ENCODE peak calls at places on chromosome 5, in seven cellular contexts. P is ACHN, K is H1, T is psoas muscle, C is NCI-H510A, E is Right ventricle myocardium superior, M is DMS153. W is an unnamed sample.

GRCh38 chr5:145589063-145589462 is 246.1 kb downstream of the PRELID2 start:
- DNase-seq in K (no peak), P (no peak), E (no peak), M (no peak), T (no peak), C (no peak), W (no peak)

GRCh38 chr5:102295534-102296228 is 403 bp downstream of the SLCO4C1 start:
- DNase-seq in C (no peak), T (peak), K (peak), E (peak), M (no peak), P (peak), W (no peak)

GRCh38 chr5:131968396-131968954 is 23.0 kb upstream of the MEIKIN start:
- DNase-seq in E (no peak), M (no peak), T (no peak), C (no peak), K (peak), P (no peak), W (no peak)

GRCh38 chr5:115209279-115209678 is 39.6 kb upstream of the TRIM36 start:
- DNase-seq in E (no peak), P (no peak), C (no peak), M (no peak), K (no peak), T (no peak), W (no peak)

GRCh38 chr5:99019812-99020697 is 91.2 kb upstream of the CHD1 start:
- DNase-seq in K (no peak), P (peak), E (no peak), C (no peak), T (no peak), M (peak), W (no peak)

GRCh38 chr5:142784405-142784955 is 14.3 kb downstream of the ARHGAP26 start:
- DNase-seq in T (no peak), P (no peak), E (no peak), M (no peak), K (no peak), C (no peak), W (no peak)

GRCh38 chr5:113179156-113179555 is 202.6 kb downstream of the DCP2 start:
- DNase-seq in K (no peak), P (no peak), M (no peak), C (no peak), E (no peak), T (no peak), W (no peak)

GRCh38 chr5:51859624-51860023 is 476.4 kb downstream of the ISL1 start:
- DNase-seq in T (no peak), P (no peak), M (no peak), K (no peak), C (no peak), E (no peak), W (no peak)

GRCh38 chr5:169691473-169691872 is 54.4 kb downstream of the DOCK2 start:
- DNase-seq in M (no peak), K (no peak), T (no peak), P (no peak), C (no peak), E (no peak), W (no peak)

GRCh38 chr5:119362714-119363113 is 6.9 kb downstream of the TNFAIP8 start:
- DNase-seq in C (no peak), T (no peak), E (no peak), P (no peak), M (no peak), K (no peak), W (no peak)

GRCh38 chr5:33313150-33313549 is 127.6 kb upstream of the TARS1 start:
- DNase-seq in T (no peak), P (peak), M (peak), K (no peak), C (no peak), E (no peak), W (no peak)

GRCh38 chr5:41527201-41527779 is 16.9 kb upstream of the PLCXD3 start:
- DNase-seq in K (no peak), T (no peak), E (no peak), M (no peak), C (no peak), P (peak), W (no peak)

GRCh38 chr5:92838253-92838652 is 742.8 kb downstream of the NR2F1-AS1 start:
- DNase-seq in C (no peak), K (no peak), T (no peak), M (peak), P (peak), E (no peak), W (no peak)

GRCh38 chr5:1387059-1387755 is 42.3 kb upstream of the CLPTM1L start:
- DNase-seq in C (no peak), K (no peak), T (peak), M (no peak), E (peak), P (no peak), W (no peak)

GRCh38 chr5:1488882-1489680 is 34.7 kb downstream of the LPCAT1 start:
- DNase-seq in M (no peak), K (no peak), P (peak), E (no peak), T (no peak), C (no peak), W (no peak)

GRCh38 chr5:54673523-54674225 is 156.1 kb downstream of the SNX18 start:
- DNase-seq in T (peak), M (no peak), K (no peak), E (peak), P (no peak), C (no peak), W (no peak)

GRCh38 chr5:141040093-141040762 is 10.9 kb upstream of the PCDHB1 start:
- DNase-seq in K (peak), M (peak), T (peak), E (no peak), P (no peak), C (peak), W (peak)

GRCh38 chr5:92674322-92674721 is 906.7 kb downstream of the NR2F1-AS1 start:
- DNase-seq in M (no peak), K (no peak), C (no peak), E (no peak), P (no peak), T (no peak), W (no peak)

GRCh38 chr5:14595189-14595588 is 13.6 kb downstream of the OTULINL start:
- DNase-seq in M (no peak), E (no peak), K (no peak), P (no peak), C (no peak), T (no peak), W (no peak)

GRCh38 chr5:68141494-68141893 is 74.1 kb upstream of the PIK3R1 start:
- DNase-seq in K (no peak), C (no peak), E (no peak), M (no peak), P (no peak), T (no peak), W (no peak)

GRCh38 chr5:122498163-122498562 is 186.1 kb downstream of the SNCAIP start:
- DNase-seq in P (no peak), T (no peak), E (no peak), K (no peak), M (no peak), C (no peak), W (no peak)

GRCh38 chr5:8396756-8397155 is 527.8 kb downstream of the MTRR start:
- DNase-seq in K (no peak), E (no peak), M (no peak), P (no peak), T (no peak), C (no peak), W (no peak)

GRCh38 chr5:109191153-109191558 is 218.6 kb downstream of the PJA2 start:
- DNase-seq in K (no peak), P (no peak), M (no peak), C (no peak), E (no peak), T (no peak), W (no peak)

GRCh38 chr5:73612799-73613198 is 13.2 kb upstream of the ARHGEF28 start:
- DNase-seq in E (no peak), P (no peak), T (no peak), M (no peak), K (no peak), C (no peak), W (no peak)

GRCh38 chr5:55324815-55325418 is 17.1 kb downstream of the MTREX start:
- DNase-seq in E (no peak), P (peak), K (no peak), C (no peak), T (no peak), M (no peak), W (no peak)

GRCh38 chr5:73793911-73794310 is 167.9 kb downstream of the ARHGEF28 start:
- DNase-seq in T (no peak), P (no peak), K (no peak), E (no peak), C (no peak), M (no peak), W (no peak)

GRCh38 chr5:147307170-147307569 is 72.3 kb downstream of the STK32A start:
- DNase-seq in E (no peak), K (no peak), M (no peak), P (no peak), T (no peak), C (no peak), W (no peak)

GRCh38 chr5:78501411-78502338 is 141.3 kb downstream of the SCAMP1 start:
- DNase-seq in C (no peak), E (no peak), T (no peak), K (peak), P (no peak), M (no peak), W (no peak)

GRCh38 chr5:168802337-168802736 is 223.2 kb upstream of the PANK3 start:
- DNase-seq in M (no peak), C (no peak), P (no peak), T (no peak), K (no peak), E (no peak), W (no peak)

GRCh38 chr5:121949885-121950284 is 11.9 kb upstream of the SRFBP1 start:
- DNase-seq in K (no peak), C (peak), M (no peak), T (no peak), P (peak), E (no peak), W (no peak)

W was measured in NCI-H2107.